ENCODE peak calls at places on chromosomes 13 and 19, in nine cellular contexts. A, Q, T, W, G, Y, Z, C and V are unnamed samples.

GRCh38 chr13:36038785-36039415 is 92.3 kb downstream of the DCLK1 start:
- DNase-seq in Z (no peak), Q (no peak), Y (no peak), W (no peak), A (no peak), G (no peak), C (no peak), T (no peak), V (no peak)

GRCh38 chr13:35720690-35721554 is 244.4 kb upstream of the MAB21L1 start:
- DNase-seq in Z (peak; percentile 1), G (peak; percentile 54), C (peak; percentile 62), T (no peak), W (peak; percentile 67), Q (peak; percentile 78), A (peak; percentile 75), Y (peak; percentile 58), V (no peak)

GRCh38 chr13:23020246-23020843 is 160.4 kb upstream of the SGCG start:
- DNase-seq in A (peak; percentile 11), W (peak; percentile 55), Z (no peak), Y (peak; percentile 12), T (peak; percentile 20), Q (peak; percentile 64), C (peak; percentile 67), G (peak; percentile 49), V (no peak)

GRCh38 chr13:82115391-82115790 is 1766.9 kb downstream of the SLITRK1 start:
- DNase-seq in T (no peak), Z (no peak), Y (no peak), W (no peak), G (no peak), C (no peak), A (no peak), Q (no peak), V (no peak)

GRCh38 chr19:39969266-39969665 is 1.7 kb upstream of the PSMC4 start:
- DNase-seq in T (no peak), W (no peak), A (no peak), Z (no peak), Q (no peak), Y (no peak), G (no peak), C (no peak), V (no peak)

GRCh38 chr19:45121827-45122345 is 28.9 kb downstream of the PPP1R37 start:
- DNase-seq in C (no peak), Q (no peak), A (no peak), W (no peak), T (no peak), Y (no peak), G (no peak), Z (no peak), V (no peak)

GRCh38 chr19:27752530-27753184 is 1460.3 kb downstream of the UQCRFS1 start:
- DNase-seq in Q (no peak), A (no peak), Y (no peak), T (no peak), Z (no peak), W (no peak), C (no peak), G (no peak), V (no peak)

GRCh38 chr19:39974377-39975155 is 3.6 kb downstream of the PSMC4 start:
- DNase-seq in T (no peak), A (no peak), Y (no peak), G (no peak), Z (no peak), W (no peak), C (no peak), Q (no peak), V (no peak)

GRCh38 chr13:110463876-110464510 is 97.5 kb downstream of the RAB20 start:
- DNase-seq in A (peak; percentile 39), W (peak; percentile 33), Y (no peak), G (no peak), C (no peak), T (no peak), Z (no peak), Q (no peak), V (no peak)

GRCh38 chr13:44220948-44221347 is 152.7 kb upstream of the SERP2 start:
- DNase-seq in Q (no peak), G (no peak), T (no peak), Y (no peak), C (no peak), W (no peak), A (no peak), Z (no peak), V (no peak)

GRCh38 chr19:41753159-41753558 is 2.2 kb upstream of the CEACAM6 start:
- DNase-seq in Z (peak; percentile 59), Q (peak; percentile 31), C (peak; percentile 18), W (peak; percentile 10), G (peak; percentile 18), A (peak; percentile 15), T (peak; percentile 49), Y (peak; percentile 89), V (no peak)

GRCh38 chr19:51644636-51645271 is 1.9 kb downstream of the SIGLEC14 start:
- DNase-seq in C (no peak), Q (no peak), T (no peak), Z (no peak), W (no peak), Y (no peak), G (no peak), A (no peak), V (no peak)

GRCh38 chr13:31755211-31755610 is 15.9 kb downstream of the RXFP2 start:
- DNase-seq in T (no peak), G (no peak), W (no peak), Q (no peak), Z (no peak), Y (no peak), A (no peak), C (no peak), V (no peak)

GRCh38 chr19:2624537-2625091 is 77.9 kb downstream of the GNG7 start:
- DNase-seq in A (no peak), C (no peak), G (peak; percentile 68), Y (no peak), T (no peak), Z (no peak), W (no peak), Q (peak; percentile 70), V (no peak)

GRCh38 chr13:94679614-94680013 is 32.7 kb downstream of the SOX21 start:
- DNase-seq in Q (no peak), W (no peak), T (no peak), C (no peak), Z (no peak), Y (no peak), G (no peak), A (no peak), V (no peak)

GRCh38 chr19:2613507-2614295 is 88.8 kb downstream of the GNG7 start:
- DNase-seq in Q (peak; percentile 66), G (peak; percentile 28), Z (peak; percentile 54), T (no peak), W (peak; percentile 41), A (peak; percentile 60), C (peak; percentile 55), Y (peak; percentile 49), V (no peak)

GRCh38 chr19:41999071-41999877 is 5.2 kb upstream of the ATP1A3 start:
- DNase-seq in Y (peak; percentile 18), C (no peak), Z (no peak), Q (no peak), G (no peak), A (no peak), W (no peak), T (no peak), V (no peak)

GRCh38 chr13:105972811-105973590 is 562.5 kb downstream of the EFNB2 start:
- DNase-seq in W (peak; percentile 17), T (no peak), Q (no peak), Y (no peak), Z (no peak), C (no peak), G (peak; percentile 35), A (no peak), V (no peak)

GRCh38 chr19:279231-279630 is 12.0 kb downstream of the PLPP2 start:
- DNase-seq in Z (no peak), Y (no peak), W (no peak), C (no peak), T (no peak), Q (no peak), A (no peak), G (no peak), V (no peak)

GRCh38 chr19:36093146-36093662 is 17.7 kb upstream of the OVOL3 start:
- DNase-seq in T (no peak), Q (no peak), Y (no peak), G (no peak), W (no peak), C (no peak), A (no peak), Z (no peak), V (no peak)

GRCh38 chr13:51373451-51373850 is 34.0 kb downstream of the SERPINE3 start:
- DNase-seq in G (no peak), W (no peak), Z (no peak), Y (no peak), A (no peak), T (no peak), C (no peak), Q (no peak), V (no peak)